ENCODE peak calls at places on chromosomes 7 and 10, in ten cellular contexts. Z is transverse colon, M is breast epithelium, N is GM12878, A is K562, J is sigmoid colon, Q is spleen, L is GM12891, X is Panc1, E is HL-60. K is an unnamed sample.

GRCh38 chr7:92910076-92910475 is 73.7 kb upstream of the CDK6 start:
- DNase-seq in Z (no peak), M (no peak), N (no peak), A (no peak), J (no peak), Q (no peak), L (no peak), X (no peak), E (no peak), K (no peak)

GRCh38 chr7:10657201-10657600 is 316.5 kb upstream of the PHF14 start:
- DNase-seq in Z (no peak), M (no peak), N (no peak), A (no peak), J (no peak), Q (no peak), L (no peak), X (no peak), E (no peak), K (no peak)

GRCh38 chr7:42083284-42083683 is 153.7 kb downstream of the GLI3 start:
- DNase-seq in Z (no peak), M (no peak), N (no peak), A (no peak), J (no peak), Q (no peak), L (no peak), X (no peak), E (no peak), K (no peak)

GRCh38 chr7:4450483-4450882 is 231.6 kb upstream of the FOXK1 start:
- DNase-seq in Z (no peak), M (no peak), N (no peak), A (no peak), J (no peak), Q (no peak), L (no peak), X (no peak), E (no peak), K (no peak)

GRCh38 chr10:116710021-116710420 is 32.3 kb downstream of the HSPA12A start:
- DNase-seq in Z (no peak), M (no peak), N (no peak), A (no peak), J (peak; percentile 21), Q (no peak), L (no peak), X (no peak), E (no peak), K (no peak)

GRCh38 chr7:35380739-35381224 is 126.9 kb upstream of the TBX20 start:
- DNase-seq in Z (no peak), M (no peak), N (no peak), A (no peak), J (no peak), Q (no peak), L (no peak), X (no peak), E (peak; percentile 82), K (no peak)

GRCh38 chr10:117860135-117860534 is 186.6 kb downstream of the RAB11FIP2 start:
- DNase-seq in Z (no peak), M (no peak), N (no peak), A (no peak), J (no peak), Q (no peak), L (no peak), X (no peak), E (no peak), K (no peak)

GRCh38 chr7:132878228-132878919 is 203.5 kb downstream of the CHCHD3 start:
- DNase-seq in Z (no peak), M (no peak), N (no peak), A (no peak), J (no peak), Q (no peak), L (no peak), X (no peak), E (no peak), K (no peak)

GRCh38 chr10:103416436-103417147 is 20.2 kb downstream of the PDCD11 start:
- DNase-seq in Z (peak; percentile 67), M (no peak), N (peak; percentile 27), A (peak; percentile 33), J (peak; percentile 78), Q (no peak), L (no peak), X (peak; percentile 25), E (no peak), K (no peak)

GRCh38 chr10:91144961-91145360 is 75.5 kb upstream of the PCGF5 start:
- DNase-seq in Z (no peak), M (no peak), N (no peak), A (no peak), J (no peak), Q (no peak), L (no peak), X (no peak), E (no peak), K (no peak)

GRCh38 chr10:133335238-133336122 is 1.2 kb downstream of the CALY start:
- DNase-seq in Z (peak; percentile 62), M (no peak), N (no peak), A (peak; percentile 64), J (no peak), Q (peak; percentile 85), L (peak; percentile 77), X (no peak), E (no peak), K (no peak)

GRCh38 chr10:81270051-81270450 is 604.9 kb upstream of the NRG3 start:
- DNase-seq in Z (no peak), M (no peak), N (no peak), A (no peak), J (no peak), Q (no peak), L (no peak), X (no peak), E (no peak), K (no peak)

GRCh38 chr7:22302951-22303423 is 54.0 kb downstream of the RAPGEF5 start:
- DNase-seq in Z (no peak), M (no peak), N (no peak), A (no peak), J (no peak), Q (no peak), L (no peak), X (no peak), E (no peak), K (no peak)

GRCh38 chr7:97835296-97836138 is 36.7 kb downstream of the ASNS start:
- DNase-seq in Z (peak; percentile 70), M (no peak), N (peak; percentile 9), A (peak; percentile 37), J (peak; percentile 68), Q (no peak), L (no peak), X (peak; percentile 60), E (peak; percentile 10), K (no peak)

GRCh38 chr10:123257904-123258303 is 103.7 kb downstream of the BUB3 start:
- DNase-seq in Z (no peak), M (no peak), N (no peak), A (no peak), J (no peak), Q (no peak), L (no peak), X (no peak), E (no peak), K (no peak)
- TF ChIP-seq POLR2AphosphoS5 in Z (no peak), M (no peak), N (no peak), A (no peak), J (no peak), Q (no peak), L (no peak), X (no peak), E (no peak), K (no peak)

DNA sequence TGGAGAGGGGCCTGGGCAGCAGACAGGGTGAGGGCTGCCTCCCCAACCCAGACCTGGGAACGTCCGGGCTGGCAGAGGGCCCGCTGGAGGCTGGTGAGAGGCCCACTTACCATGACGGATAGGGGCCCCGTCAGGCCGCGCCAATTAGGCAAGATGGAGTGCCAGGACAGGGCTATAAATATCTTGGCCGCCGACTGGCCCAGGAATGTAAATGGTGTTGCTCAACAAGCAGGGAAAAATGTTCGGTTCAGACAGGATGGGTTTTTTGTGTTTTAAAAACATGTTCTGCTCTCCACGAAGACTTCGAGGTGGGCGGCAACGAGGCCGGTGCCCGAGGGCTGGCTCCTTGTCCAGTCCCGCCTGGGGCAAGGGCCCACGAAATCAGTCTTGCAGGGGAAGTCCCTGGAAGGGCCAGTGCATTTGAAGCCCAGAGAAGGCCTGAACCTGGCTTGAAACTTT is 35.8 kb upstream of the ELN start:
- DNase-seq in Z (no peak), M (no peak), N (no peak), A (no peak), J (peak; percentile 82), Q (no peak), L (no peak), X (no peak), E (no peak), K (no peak)
- TF ChIP-seq POLR2AphosphoS5 in Z (peak; percentile 65), M (no peak), N (no peak), A (no peak), J (peak; percentile 56), Q (peak; percentile 52), L (no peak), X (no peak), E (no peak), K (no peak)

GRCh38 chr10:30118590-30118989 is 59.2 kb upstream of the JCAD start:
- DNase-seq in Z (no peak), M (no peak), N (no peak), A (no peak), J (no peak), Q (no peak), L (no peak), X (no peak), E (no peak), K (no peak)

GRCh38 chr10:30114871-30115270 is 55.5 kb upstream of the JCAD start:
- DNase-seq in Z (no peak), M (no peak), N (no peak), A (no peak), J (peak; percentile 79), Q (no peak), L (no peak), X (no peak), E (no peak), K (no peak)

GRCh38 chr10:30114401-30114800 is 55.0 kb upstream of the JCAD start:
- DNase-seq in Z (no peak), M (no peak), N (no peak), A (no peak), J (no peak), Q (no peak), L (no peak), X (no peak), E (no peak), K (no peak)

GRCh38 chr10:30115391-30116253 is 56.2 kb upstream of the JCAD start:
- DNase-seq in Z (no peak), M (no peak), N (no peak), A (no peak), J (no peak), Q (no peak), L (no peak), X (no peak), E (no peak), K (no peak)

DNA sequence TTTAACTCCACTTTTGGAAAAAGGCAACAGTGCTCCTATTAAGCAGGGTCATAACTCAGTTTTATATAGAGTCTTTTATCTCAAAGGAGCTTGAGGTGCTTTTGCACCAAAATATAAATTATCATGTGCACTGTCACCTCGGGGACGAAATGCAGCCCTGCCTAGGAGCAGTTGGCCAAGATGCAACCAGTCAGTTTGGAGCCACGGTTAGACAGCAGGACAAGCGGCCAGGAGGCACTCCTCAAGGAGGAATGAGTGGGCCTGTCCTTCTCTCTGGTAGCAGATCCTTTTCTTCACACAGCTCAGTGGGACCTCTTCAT is 56.8 kb upstream of the JCAD start:
- DNase-seq in Z (peak; percentile 16), M (no peak), N (no peak), A (no peak), J (peak; percentile 90), Q (no peak), L (no peak), X (no peak), E (no peak), K (no peak)
- TF ChIP-seq POLR2AphosphoS5 in Z (peak; percentile 76), M (no peak), N (no peak), A (no peak), J (peak; percentile 90), Q (no peak), L (no peak), X (no peak), E (no peak), K (no peak)

GRCh38 chr10:23172846-23173548 is 19.1 kb upstream of the PTF1A start:
- DNase-seq in Z (no peak), M (no peak), N (no peak), A (no peak), J (no peak), Q (no peak), L (no peak), X (no peak), E (no peak), K (no peak)
- TF ChIP-seq POLR2AphosphoS5 in Z (no peak), M (no peak), N (no peak), A (no peak), J (no peak), Q (no peak), L (no peak), X (no peak), E (no peak), K (no peak)